ENCODE peak calls at places on chromosomes 2 and 18, in six cellular contexts. Y is CD4-positive, alpha-beta T cell; C is heart left ventricle; F is right lobe of liver; Z is Panc1; K is RWPE1. S is an unnamed sample.

GRCh38 chr18:58861353-58861752 is 3.3 kb upstream of the ZNF532 start:
- DNase-seq in C (no peak), Y (no peak), Z (no peak), F (no peak), K (no peak), S (no peak)

GRCh38 chr2:84969511-84970265 is 1.3 kb upstream of the KCMF1 start:
- DNase-seq in Z (no peak), K (no peak), F (no peak), C (no peak), Y (peak; percentile 19), S (peak; percentile 33)

GRCh38 chr2:127093648-127094210 is 13.2 kb downstream of the BIN1 start:
- DNase-seq in Y (no peak), K (no peak), C (no peak), F (no peak), Z (no peak), S (no peak)

GRCh38 chr2:165891345-165891744 is 62.2 kb downstream of the TTC21B start:
- DNase-seq in Z (no peak), Y (no peak), C (no peak), K (no peak), F (no peak), S (no peak)

GRCh38 chr2:100893753-100894530 is 74.0 kb downstream of the NPAS2 start:
- DNase-seq in Y (no peak), F (no peak), C (peak; percentile 43), K (no peak), Z (peak; percentile 70), S (peak; percentile 67)

GRCh38 chr2:215835641-215836040 is 177.7 kb downstream of the MREG start:
- DNase-seq in Z (no peak), Y (no peak), F (no peak), K (no peak), C (no peak), S (no peak)

GRCh38 chr2:162475661-162476060 is 131.7 kb downstream of the GCA start:
- DNase-seq in Y (no peak), F (no peak), K (peak; percentile 13), Z (no peak), C (no peak), S (no peak)

GRCh38 chr2:204026294-204026693 is 89.7 kb downstream of the ICOS start:
- DNase-seq in Y (no peak), C (no peak), K (no peak), F (no peak), Z (no peak), S (no peak)

GRCh38 chr2:227862741-227863588 is 8.5 kb upstream of the DAW1 start:
- DNase-seq in K (peak; percentile 97), F (no peak), Z (peak; percentile 64), Y (no peak), C (no peak), S (no peak)

GRCh38 chr18:63936932-63937393 is 12.1 kb upstream of the HMSD start:
- DNase-seq in K (no peak), Z (no peak), C (no peak), F (no peak), Y (no peak), S (no peak)

GRCh38 chr2:23662466-23662865 is 264.5 kb downstream of the ATAD2B start:
- DNase-seq in K (no peak), C (no peak), F (no peak), Y (no peak), Z (no peak), S (no peak)

GRCh38 chr2:206937519-206937918 is 1.8 kb upstream of the CPO start:
- DNase-seq in Y (no peak), F (no peak), Z (no peak), C (no peak), K (no peak), S (no peak)

GRCh38 chr18:9787716-9788115 is 79.6 kb downstream of the RAB31 start:
- DNase-seq in Z (no peak), C (no peak), K (no peak), F (no peak), Y (no peak), S (no peak)

GRCh38 chr2:45891719-45892118 is 240.2 kb downstream of the PRKCE start:
- DNase-seq in C (no peak), Z (no peak), Y (no peak), F (no peak), K (no peak), S (no peak)

GRCh38 chr2:33047939-33048338 is 101.2 kb downstream of the LTBP1 start:
- DNase-seq in Y (no peak), C (no peak), F (no peak), K (no peak), Z (no peak), S (no peak)

GRCh38 chr2:141311430-141311829 is 819.4 kb downstream of the LRP1B start:
- DNase-seq in C (no peak), Y (no peak), K (no peak), Z (no peak), F (no peak), S (no peak)

GRCh38 chr2:69742170-69742952 is 427 bp downstream of the ANXA4 start:
- DNase-seq in F (no peak), C (no peak), Z (no peak), Y (no peak), K (peak; percentile 37), S (no peak)

GRCh38 chr2:27071990-27072830 is 756 bp upstream of the OST4 start:
- DNase-seq in Y (no peak), Z (no peak), F (peak; percentile 51), K (no peak), C (peak; percentile 86), S (peak; percentile 54)

GRCh38 chr2:145631561-145631960 is 1111.6 kb upstream of the ZEB2 start:
- DNase-seq in F (no peak), C (no peak), Y (no peak), K (no peak), Z (no peak), S (no peak)

GRCh38 chr18:40469851-40470250 is 1485.2 kb upstream of the PIK3C3 start:
- DNase-seq in K (no peak), Y (no peak), C (no peak), Z (no peak), F (no peak), S (no peak)

GRCh38 chr18:54671291-54671881 is 80.3 kb downstream of the DYNAP start:
- DNase-seq in Y (no peak), C (no peak), Z (no peak), K (peak; percentile 5), F (no peak), S (no peak)

GRCh38 chr18:10518595-10519273 is 7.1 kb upstream of the NAPG start:
- DNase-seq in K (no peak), Z (no peak), F (no peak), Y (no peak), C (peak; percentile 56), S (peak; percentile 72)

DNA sequence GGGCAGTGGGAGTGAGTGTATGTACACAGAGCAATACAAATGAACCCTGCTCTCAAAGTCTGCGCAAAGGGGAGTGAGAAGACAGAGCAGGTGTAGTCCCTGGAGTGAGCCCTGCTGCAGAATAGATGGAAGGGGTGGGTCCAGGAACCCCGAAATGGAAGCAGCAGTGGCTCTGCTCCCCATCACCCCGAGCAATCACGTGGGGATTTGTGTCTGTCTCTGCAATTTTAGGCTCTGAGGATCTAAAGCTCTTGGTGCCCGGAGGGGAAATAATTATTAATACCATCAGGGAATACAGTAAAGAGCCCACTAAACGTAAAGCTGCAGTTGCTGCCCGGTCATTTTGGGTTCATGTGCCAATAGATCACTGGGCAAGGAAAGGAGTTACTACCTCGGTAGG is 118.3 kb downstream of the LPIN1 start:
- DNase-seq in K (no peak), Y (no peak), C (no peak), Z (no peak), F (no peak), S (no peak)
- H3K27ac ChIP-seq in K (no peak overlapping the region), Y (no peak overlapping the region), C (peak overlapping the region; percentile 58), Z (peak overlapping the region; percentile 4), F (no peak overlapping the region), S (no peak overlapping the region)

GRCh38 chr18:50281295-50281971 is at the start of gene MBD1:
- DNase-seq in Y (peak; percentile 97), K (peak; percentile 90), Z (peak; percentile 85), C (peak; percentile 97), F (peak; percentile 98), S (peak; percentile 99)
- TF ChIP-seq CTCF in Y (no peak), K (no peak), Z (no peak), C (peak; percentile 23), F (peak; percentile 30), S (peak; percentile 13)

DNA sequence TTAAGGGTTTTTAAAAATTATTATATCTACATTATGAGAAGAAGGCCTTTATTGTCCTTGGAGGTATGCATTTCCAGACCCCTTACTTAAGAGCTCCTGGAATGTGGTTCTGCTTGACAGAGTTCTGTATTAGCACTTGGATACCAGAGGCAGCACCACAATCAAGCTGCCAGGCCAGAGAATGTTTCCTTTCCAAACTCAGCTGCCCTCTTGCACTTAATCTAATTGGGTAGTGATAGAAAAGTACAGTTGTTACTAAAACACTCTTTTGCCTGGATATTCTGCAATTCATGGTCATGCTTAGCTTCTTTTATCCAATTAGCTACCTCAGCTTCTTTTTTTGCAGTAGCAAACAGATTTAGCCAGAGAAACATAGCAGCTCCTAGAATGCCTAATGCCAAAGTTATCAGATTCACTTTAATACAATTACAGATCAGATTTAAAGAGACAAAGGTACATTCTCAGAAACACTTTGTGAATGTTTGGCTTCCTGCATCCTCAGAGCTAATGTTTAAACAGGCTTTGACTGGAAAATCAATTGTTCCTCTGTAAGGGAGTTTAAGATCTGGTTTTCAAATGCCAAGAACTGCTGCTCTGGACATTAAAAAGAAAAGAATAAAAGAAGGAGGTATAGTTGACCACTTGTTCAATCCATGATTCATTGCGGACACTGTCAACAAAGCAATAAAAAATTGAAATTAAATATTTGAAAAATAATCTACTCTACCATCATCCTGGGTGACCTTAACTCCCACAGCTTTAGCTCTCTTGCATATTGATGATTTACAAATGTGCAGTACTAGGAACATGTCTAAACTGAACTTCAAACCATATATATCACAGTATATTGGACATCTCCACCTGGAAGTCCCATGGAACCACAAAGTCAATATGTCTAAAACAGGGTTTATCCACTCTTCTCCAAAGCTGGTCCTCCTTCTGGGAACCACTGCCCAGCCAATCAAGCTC is 12.8 kb downstream of the NOSTRIN start:
- DNase-seq in Z (no peak), Y (no peak), F (no peak), C (no peak), K (no peak), S (no peak)
- H3K27ac ChIP-seq in Z (no peak overlapping the region), Y (no peak overlapping the region), F (peak overlapping the region; percentile 26), C (no peak overlapping the region), K (no peak overlapping the region), S (no peak overlapping the region)

DNA sequence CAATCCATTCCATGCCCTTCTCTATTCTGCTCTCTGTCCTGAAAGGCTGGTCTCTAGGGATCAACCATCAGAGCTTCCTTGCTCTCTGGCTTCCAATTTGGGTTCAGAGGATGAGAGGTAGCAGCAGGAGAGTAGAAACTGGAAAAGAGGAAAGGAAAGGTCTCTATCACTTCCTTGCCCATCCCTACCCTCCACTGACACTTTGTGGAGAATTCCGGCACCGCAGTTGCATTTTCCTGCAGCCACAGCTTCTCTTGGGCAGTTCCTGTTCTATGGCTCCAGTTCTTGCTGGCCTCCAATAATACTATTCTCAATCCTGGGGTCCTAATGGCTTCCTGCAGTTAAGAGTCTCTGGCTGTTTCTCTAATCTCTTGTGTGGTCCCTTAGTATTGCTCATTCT is 13.3 kb upstream of the IMPACT start:
- DNase-seq in F (no peak), C (no peak), K (no peak), Y (no peak), Z (no peak), S (no peak)
- TF ChIP-seq CTCF in F (peak; percentile 19), C (no peak), K (peak; percentile 20), Y (no peak), Z (peak; percentile 55), S (peak; percentile 28)

S was measured in adrenal gland.